ENCODE peak calls at places on chromosomes 11 and 22, in ten cellular contexts. Y is T-helper 1 cell; Q is stimulated activated CD4-positive, alpha-beta T cell treated with anti-CD3 and anti-CD28 coated beads, Interleukin-1b, Interleukin-23, amount 100 ng/mL, for 24 hours; X is NAMALWA; B is T-helper 9 cell; F is HT-29; G is activated CD4-positive, alpha-beta T cell treated with anti-CD3 and anti-CD28 coated beads, Interleukin-2, amount 10 ng/mL, durations not matched to agents 7 days and 5 days; W is activated gamma-delta T cell treated with anti-CD3 and anti-CD28 coated beads, Interleukin-2, amount 50 U/mL, for 16 hours; M is NCI-H774; N is keratinocyte. D is an unnamed sample.

GRCh38 chr11:72581067-72581466 is 93.2 kb downstream of the PDE2A start:
- DNase-seq in Y (no peak), Q (no peak), X (peak), B (no peak), F (no peak), G (no peak), W (no peak), M (no peak), N (no peak), D (no peak)

GRCh38 chr11:45393826-45394225 is 107.7 kb upstream of the SYT13 start:
- DNase-seq in Y (no peak), Q (no peak), X (no peak), B (no peak), F (no peak), G (no peak), W (no peak), M (no peak), N (no peak), D (no peak)

GRCh38 chr11:4459470-4459869 is 10.4 kb downstream of the OR52K2 start:
- DNase-seq in Y (no peak), Q (no peak), X (no peak), B (no peak), F (no peak), G (peak), W (no peak), M (no peak), N (no peak), D (no peak)

GRCh38 chr11:19345848-19346681 is 105.3 kb upstream of the E2F8 start:
- DNase-seq in Y (no peak), Q (no peak), X (peak), B (no peak), F (no peak), G (no peak), W (no peak), M (no peak), N (no peak), D (peak)

GRCh38 chr11:18771266-18772035 is 20.1 kb downstream of the PTPN5 start:
- DNase-seq in Y (no peak), Q (no peak), X (no peak), B (no peak), F (no peak), G (no peak), W (no peak), M (no peak), N (no peak), D (no peak)

GRCh38 chr11:14288189-14288935 is 70.6 kb downstream of the RRAS2 start:
- DNase-seq in Y (no peak), Q (no peak), X (no peak), B (no peak), F (no peak), G (peak), W (no peak), M (no peak), N (no peak), D (no peak)

GRCh38 chr22:36922097-36922608 is 8.7 kb downstream of the CSF2RB start:
- DNase-seq in Y (no peak), Q (no peak), X (no peak), B (no peak), F (no peak), G (no peak), W (no peak), M (no peak), N (no peak), D (no peak)

GRCh38 chr11:74443071-74443864 is 24.1 kb downstream of the KCNE3 start:
- DNase-seq in Y (no peak), Q (no peak), X (no peak), B (no peak), F (peak), G (no peak), W (no peak), M (peak), N (no peak), D (peak)

GRCh38 chr11:41437006-41437405 is 22.4 kb downstream of the LRRC4C start:
- DNase-seq in Y (no peak), Q (no peak), X (no peak), B (no peak), F (peak), G (no peak), W (no peak), M (no peak), N (no peak), D (no peak)

GRCh38 chr11:71293961-71294782 is 41.8 kb upstream of the SHANK2 start:
- DNase-seq in Y (no peak), Q (no peak), X (no peak), B (no peak), F (no peak), G (no peak), W (no peak), M (no peak), N (no peak), D (no peak)

GRCh38 chr22:48049116-48049515 is 1286.7 kb downstream of the TBC1D22A start:
- DNase-seq in Y (no peak), Q (no peak), X (no peak), B (no peak), F (no peak), G (no peak), W (no peak), M (no peak), N (no peak), D (no peak)

GRCh38 chr11:121929581-121929980 is 186.4 kb downstream of the BLID start:
- DNase-seq in Y (no peak), Q (no peak), X (no peak), B (no peak), F (no peak), G (no peak), W (no peak), M (no peak), N (no peak), D (no peak)

GRCh38 chr22:31128156-31128555 is 5.4 kb downstream of the INPP5J start:
- DNase-seq in Y (no peak), Q (no peak), X (no peak), B (no peak), F (no peak), G (no peak), W (no peak), M (no peak), N (no peak), D (no peak)

GRCh38 chr11:47991266-47991830 is 11.0 kb downstream of the PTPRJ start:
- DNase-seq in Y (no peak), Q (no peak), X (no peak), B (no peak), F (peak), G (no peak), W (no peak), M (peak), N (no peak), D (peak)

GRCh38 chr22:23237201-23237798 is 57.0 kb downstream of the BCR start:
- DNase-seq in Y (no peak), Q (no peak), X (no peak), B (no peak), F (no peak), G (no peak), W (no peak), M (peak), N (no peak), D (peak)